ENCODE peak calls at places on chromosomes 16 and 17, in eight cellular contexts. One of them, this sample, is unnamed.
A peak's percentile ranks its signal among the peaks of the same experiment; 100 is the strongest.

GRCh38 chr16:6682142-6682811 is 650.4 kb upstream of the RBFOX1 start:
- DNase-seq in dorsolateral prefrontal cortex: peak; percentile 42
- DNase-seq in suprapubic skin: no peak
- DNase-seq in H1: peak; percentile 85
- DNase-seq in astrocyte: no peak
- DNase-seq in Caco-2: peak; percentile 37
- DNase-seq in esophagus squamous epithelium: no peak
- DNase-seq in GM23338: peak; percentile 81
- DNase-seq in this sample: no peak

GRCh38 chr17:60496051-60496450 is 30.0 kb downstream of the APPBP2 start:
- DNase-seq in GM23338: no peak
- DNase-seq in esophagus squamous epithelium: no peak
- DNase-seq in Caco-2: no peak
- DNase-seq in H1: no peak
- DNase-seq in dorsolateral prefrontal cortex: no peak
- DNase-seq in astrocyte: no peak
- DNase-seq in suprapubic skin: no peak
- DNase-seq in this sample: peak; percentile 5

GRCh38 chr16:46970089-46970488 is 3.4 kb downstream of the DNAJA2 start:
- DNase-seq in H1: no peak
- DNase-seq in astrocyte: no peak
- DNase-seq in GM23338: no peak
- DNase-seq in Caco-2: no peak
- DNase-seq in suprapubic skin: no peak
- DNase-seq in dorsolateral prefrontal cortex: no peak
- DNase-seq in esophagus squamous epithelium: no peak
- DNase-seq in this sample: no peak

GRCh38 chr16:82758904-82759303 is 132.1 kb downstream of the CDH13 start:
- DNase-seq in Caco-2: no peak
- DNase-seq in esophagus squamous epithelium: no peak
- DNase-seq in suprapubic skin: no peak
- DNase-seq in GM23338: no peak
- DNase-seq in astrocyte: no peak
- DNase-seq in dorsolateral prefrontal cortex: no peak
- DNase-seq in H1: no peak
- DNase-seq in this sample: no peak

GRCh38 chr17:41988418-41988817 is 21.8 kb downstream of the CNP start:
- DNase-seq in Caco-2: no peak
- DNase-seq in astrocyte: no peak
- DNase-seq in GM23338: no peak
- DNase-seq in suprapubic skin: no peak
- DNase-seq in dorsolateral prefrontal cortex: no peak
- DNase-seq in esophagus squamous epithelium: no peak
- DNase-seq in H1: no peak
- DNase-seq in this sample: no peak

GRCh38 chr17:50686494-50687199 is 21.1 kb downstream of the ANKRD40 start:
- DNase-seq in Caco-2: peak; percentile 98
- DNase-seq in H1: no peak
- DNase-seq in dorsolateral prefrontal cortex: no peak
- DNase-seq in esophagus squamous epithelium: no peak
- DNase-seq in astrocyte: peak; percentile 90
- DNase-seq in GM23338: no peak
- DNase-seq in suprapubic skin: no peak
- DNase-seq in this sample: peak; percentile 93

GRCh38 chr16:88651276-88651988 is 579 bp upstream of the CYBA start:
- DNase-seq in esophagus squamous epithelium: peak; percentile 68
- DNase-seq in dorsolateral prefrontal cortex: no peak
- DNase-seq in GM23338: peak; percentile 48
- DNase-seq in H1: no peak
- DNase-seq in Caco-2: no peak
- DNase-seq in suprapubic skin: peak; percentile 77
- DNase-seq in astrocyte: no peak
- DNase-seq in this sample: no peak

GRCh38 chr16:11734653-11735043 is 8.0 kb downstream of the TXNDC11 start:
- DNase-seq in H1: no peak
- DNase-seq in Caco-2: no peak
- DNase-seq in dorsolateral prefrontal cortex: no peak
- DNase-seq in esophagus squamous epithelium: no peak
- DNase-seq in GM23338: no peak
- DNase-seq in suprapubic skin: no peak
- DNase-seq in astrocyte: no peak
- DNase-seq in this sample: no peak

GRCh38 chr16:50585331-50585776 is 37.2 kb downstream of the NKD1 start:
- DNase-seq in GM23338: no peak
- DNase-seq in Caco-2: peak; percentile 51
- DNase-seq in suprapubic skin: peak; percentile 78
- DNase-seq in dorsolateral prefrontal cortex: no peak
- DNase-seq in astrocyte: no peak
- DNase-seq in H1: no peak
- DNase-seq in esophagus squamous epithelium: no peak
- DNase-seq in this sample: peak; percentile 74

GRCh38 chr16:27701381-27701780 is 151.4 kb downstream of the KATNIP start:
- DNase-seq in astrocyte: no peak
- DNase-seq in esophagus squamous epithelium: no peak
- DNase-seq in GM23338: no peak
- DNase-seq in suprapubic skin: no peak
- DNase-seq in dorsolateral prefrontal cortex: no peak
- DNase-seq in Caco-2: no peak
- DNase-seq in H1: no peak
- DNase-seq in this sample: no peak

GRCh38 chr17:64157669-64158180 is 27.8 kb upstream of the ERN1 start:
- DNase-seq in suprapubic skin: peak; percentile 34
- DNase-seq in esophagus squamous epithelium: no peak
- DNase-seq in dorsolateral prefrontal cortex: no peak
- DNase-seq in GM23338: peak; percentile 11
- DNase-seq in astrocyte: no peak
- DNase-seq in H1: no peak
- DNase-seq in Caco-2: no peak
- DNase-seq in this sample: no peak

GRCh38 chr16:739560-740458 is 988 bp downstream of the CIAO3 start:
- DNase-seq in H1: no peak
- DNase-seq in suprapubic skin: no peak
- DNase-seq in esophagus squamous epithelium: no peak
- DNase-seq in GM23338: no peak
- DNase-seq in Caco-2: no peak
- DNase-seq in dorsolateral prefrontal cortex: no peak
- DNase-seq in astrocyte: no peak
- DNase-seq in this sample: no peak

GRCh38 chr16:734208-734980 is 6.4 kb downstream of the CIAO3 start:
- DNase-seq in esophagus squamous epithelium: no peak
- DNase-seq in astrocyte: no peak
- DNase-seq in GM23338: no peak
- DNase-seq in Caco-2: no peak
- DNase-seq in suprapubic skin: no peak
- DNase-seq in H1: no peak
- DNase-seq in dorsolateral prefrontal cortex: no peak
- DNase-seq in this sample: no peak

GRCh38 chr16:734981-735881 is 5.6 kb downstream of the CIAO3 start:
- DNase-seq in dorsolateral prefrontal cortex: no peak
- DNase-seq in esophagus squamous epithelium: no peak
- DNase-seq in astrocyte: no peak
- DNase-seq in GM23338: no peak
- DNase-seq in Caco-2: no peak
- DNase-seq in H1: no peak
- DNase-seq in suprapubic skin: no peak
- DNase-seq in this sample: no peak

GRCh38 chr16:735982-736453 is 4.8 kb downstream of the CIAO3 start:
- DNase-seq in suprapubic skin: no peak
- DNase-seq in H1: no peak
- DNase-seq in astrocyte: no peak
- DNase-seq in esophagus squamous epithelium: no peak
- DNase-seq in Caco-2: no peak
- DNase-seq in dorsolateral prefrontal cortex: no peak
- DNase-seq in GM23338: no peak
- DNase-seq in this sample: no peak

DNA sequence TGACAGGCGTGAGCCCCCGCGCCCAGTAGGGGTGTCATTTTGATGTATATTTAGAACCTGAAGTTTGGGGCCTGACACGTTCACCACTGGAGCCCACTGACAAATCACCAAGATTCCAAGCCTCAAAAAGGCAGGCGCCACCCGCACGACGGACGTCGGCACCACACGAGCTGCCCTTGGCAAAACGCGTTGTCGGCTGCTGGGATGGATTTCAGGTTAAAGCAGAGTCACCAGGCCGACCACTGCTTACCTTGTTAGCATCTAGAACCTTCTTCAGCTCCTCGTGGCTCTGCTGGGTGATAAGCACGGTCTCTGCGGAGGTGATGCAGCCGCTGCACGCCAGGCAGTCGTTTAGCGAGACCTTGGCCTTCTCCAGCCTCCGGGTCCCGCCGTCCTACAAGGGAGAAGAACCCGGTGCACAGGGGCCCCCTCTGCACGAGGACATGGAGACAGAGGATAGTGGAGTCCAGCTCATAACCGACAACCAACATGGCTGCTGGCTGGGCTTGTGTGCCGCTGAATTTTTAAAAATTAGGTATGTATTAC is 3.8 kb downstream of the CIAO3 start:
- DNase-seq in dorsolateral prefrontal cortex: no peak
- DNase-seq in suprapubic skin: no peak
- DNase-seq in H1: no peak
- DNase-seq in astrocyte: no peak
- DNase-seq in Caco-2: no peak
- DNase-seq in esophagus squamous epithelium: no peak
- DNase-seq in GM23338: no peak
- DNase-seq in this sample: no peak
- H3K4me3 ChIP-seq in dorsolateral prefrontal cortex: no peak overlapping the region
- H3K4me3 ChIP-seq in suprapubic skin: no peak overlapping the region
- H3K4me3 ChIP-seq in H1: no peak overlapping the region
- H3K4me3 ChIP-seq in astrocyte: no peak overlapping the region
- H3K4me3 ChIP-seq in Caco-2: no peak overlapping the region
- H3K4me3 ChIP-seq in esophagus squamous epithelium: no peak overlapping the region
- H3K4me3 ChIP-seq in GM23338: no peak overlapping the region
- H3K4me3 ChIP-seq in this sample: no peak overlapping the region

DNA sequence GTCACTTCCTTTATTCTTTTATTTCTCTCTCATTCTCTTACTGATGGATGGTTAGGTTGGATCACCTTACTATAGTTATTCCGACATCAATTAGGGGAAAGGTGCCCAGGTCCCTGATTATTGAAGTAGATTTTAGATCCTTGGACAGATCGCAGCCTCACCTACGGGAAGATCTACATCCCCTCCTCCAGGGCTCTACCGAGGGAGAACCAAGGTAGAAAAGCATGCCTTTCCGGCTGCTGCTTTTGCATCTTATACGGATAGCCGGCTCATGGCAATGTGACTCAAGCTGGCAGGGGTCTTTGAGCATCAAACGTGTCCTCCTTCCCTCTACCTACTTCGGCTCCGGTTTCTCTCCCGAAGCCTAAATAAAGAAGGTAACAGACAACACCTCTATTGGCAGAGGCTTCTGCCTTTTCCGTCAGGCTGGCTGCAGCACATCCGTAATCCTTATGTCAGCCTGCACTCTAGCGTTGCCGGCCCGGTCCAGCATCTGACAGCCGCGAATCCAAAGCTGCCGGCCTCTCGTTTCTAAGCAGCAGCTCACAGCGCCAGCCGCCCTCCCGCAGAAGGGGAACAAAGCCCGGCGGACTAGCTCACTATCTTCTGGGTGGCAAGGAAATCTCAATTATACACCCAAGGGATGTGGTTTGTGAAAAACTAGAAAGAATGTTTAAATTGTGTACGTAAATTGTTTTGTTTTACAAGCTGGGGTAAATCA is 46.9 kb downstream of the IRX6 start:
- DNase-seq in suprapubic skin: peak; percentile 79
- DNase-seq in astrocyte: peak; percentile 14
- DNase-seq in H1: peak; percentile 74
- DNase-seq in GM23338: peak; percentile 84
- DNase-seq in Caco-2: peak; percentile 68
- DNase-seq in esophagus squamous epithelium: no peak
- DNase-seq in dorsolateral prefrontal cortex: peak; percentile 85
- DNase-seq in this sample: peak; percentile 62
- TF ChIP-seq CTCF in suprapubic skin: peak; percentile 41
- TF ChIP-seq CTCF in astrocyte: peak; percentile 15
- TF ChIP-seq CTCF in H1: peak; percentile 69
- TF ChIP-seq CTCF in GM23338: peak; percentile 74
- TF ChIP-seq CTCF in Caco-2: no peak
- TF ChIP-seq CTCF in esophagus squamous epithelium: peak; percentile 53
- TF ChIP-seq CTCF in dorsolateral prefrontal cortex: peak; percentile 65
- TF ChIP-seq CTCF in this sample: peak; percentile 65

DNA sequence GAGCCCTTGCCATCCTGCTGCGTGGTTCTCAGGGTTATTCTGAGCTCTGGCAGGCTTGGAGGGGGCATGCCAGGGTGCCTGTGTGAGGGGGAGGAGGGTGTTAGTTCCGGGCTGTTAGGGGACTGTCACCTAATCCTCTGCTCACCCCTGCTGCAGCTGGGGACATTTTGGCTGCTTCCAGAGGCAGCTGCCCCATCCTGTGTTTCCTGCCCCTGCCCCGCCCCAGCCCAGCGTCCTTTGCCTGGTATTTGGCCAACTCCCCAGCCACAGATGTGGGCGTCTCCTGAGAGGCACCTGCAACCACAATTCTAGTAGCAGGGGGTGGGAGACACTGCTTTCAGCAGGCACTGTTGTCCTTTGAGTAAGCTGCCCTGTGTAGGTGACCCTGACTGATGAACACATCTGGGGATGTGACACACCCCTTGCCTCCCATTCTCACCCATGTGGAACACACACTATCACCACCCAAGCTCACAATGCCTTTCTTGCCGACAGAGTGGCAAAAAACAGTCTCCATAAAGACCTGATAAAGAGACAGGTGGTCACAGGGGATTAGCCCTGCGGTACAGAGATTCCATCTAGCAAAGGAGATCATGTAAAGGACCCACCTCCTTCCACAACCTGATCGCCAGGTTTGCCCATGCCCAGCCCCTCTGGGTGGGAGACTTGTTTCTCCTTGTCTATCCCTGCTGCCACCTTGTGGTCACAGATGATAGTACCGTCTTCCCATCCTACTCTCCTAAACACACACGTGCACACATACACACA is at the start of gene CHRNE:
- DNase-seq in GM23338: peak; percentile 96
- DNase-seq in H1: peak; percentile 91
- DNase-seq in suprapubic skin: peak; percentile 93
- DNase-seq in Caco-2: peak; percentile 78
- DNase-seq in astrocyte: peak; percentile 52
- DNase-seq in esophagus squamous epithelium: no peak
- DNase-seq in dorsolateral prefrontal cortex: peak; percentile 90
- DNase-seq in this sample: peak; percentile 68
- H3K4me3 ChIP-seq in GM23338: no peak within 1 kb of the TSS
- H3K4me3 ChIP-seq in H1: no peak within 1 kb of the TSS
- H3K4me3 ChIP-seq in suprapubic skin: no peak within 1 kb of the TSS
- H3K4me3 ChIP-seq in Caco-2: no peak within 1 kb of the TSS
- H3K4me3 ChIP-seq in astrocyte: no peak within 1 kb of the TSS
- H3K4me3 ChIP-seq in esophagus squamous epithelium: peak within 1 kb of the TSS; percentile 18
- H3K4me3 ChIP-seq in dorsolateral prefrontal cortex: peak within 1 kb of the TSS; percentile 56
- H3K4me3 ChIP-seq in this sample: no peak within 1 kb of the TSS

GRCh38 chr17:6702567-6703215 is 10.5 kb downstream of the SLC13A5 start:
- DNase-seq in Caco-2: no peak
- DNase-seq in H1: no peak
- DNase-seq in GM23338: no peak
- DNase-seq in suprapubic skin: peak; percentile 31
- DNase-seq in astrocyte: no peak
- DNase-seq in dorsolateral prefrontal cortex: no peak
- DNase-seq in esophagus squamous epithelium: no peak
- DNase-seq in this sample: no peak
- TF ChIP-seq CTCF in Caco-2: no peak
- TF ChIP-seq CTCF in H1: no peak
- TF ChIP-seq CTCF in GM23338: no peak
- TF ChIP-seq CTCF in suprapubic skin: no peak
- TF ChIP-seq CTCF in astrocyte: no peak
- TF ChIP-seq CTCF in dorsolateral prefrontal cortex: no peak
- TF ChIP-seq CTCF in esophagus squamous epithelium: no peak
- TF ChIP-seq CTCF in this sample: no peak